ENCODE peak calls at places on chromosomes 12 and 14, in four cellular contexts. J, G, W and U are unnamed samples.

GRCh38 chr14:50038398-50039119 is 77.8 kb downstream of the VCPKMT start:
- DNase-seq in W (no peak), G (peak), J (peak), U (no peak)

GRCh38 chr14:102213984-102214658 is 74.4 kb downstream of the WDR20 start:
- DNase-seq in W (no peak), J (no peak), G (no peak), U (no peak)

GRCh38 chr14:99254391-99255009 is 17.5 kb downstream of the BCL11B start:
- DNase-seq in G (no peak), J (no peak), W (no peak), U (no peak)

GRCh38 chr12:92927436-92928116 is 1.5 kb downstream of the EEA1 start:
- DNase-seq in J (peak), G (no peak), W (no peak), U (peak)

GRCh38 chr14:91545946-91546716 is 36.0 kb upstream of the PPP4R3A start:
- DNase-seq in J (no peak), W (no peak), G (no peak), U (no peak)

GRCh38 chr14:99518441-99519346 is 37.5 kb downstream of the CCNK start:
- DNase-seq in G (no peak), W (peak), J (peak), U (no peak)

GRCh38 chr12:110531741-110532333 is 29.7 kb downstream of the RAD9B start:
- DNase-seq in G (no peak), W (no peak), J (peak), U (no peak)

GRCh38 chr12:127306604-127307215 is 960.3 kb upstream of the TMEM132C start:
- DNase-seq in W (no peak), J (no peak), G (no peak), U (no peak)

GRCh38 chr12:66279127-66279712 is 23.1 kb upstream of the HELB start:
- DNase-seq in W (no peak), J (peak), G (no peak), U (no peak)

GRCh38 chr14:51593397-51593796 is 58.3 kb upstream of the FRMD6 start:
- DNase-seq in J (peak), G (no peak), W (no peak), U (no peak)

GRCh38 chr12:29103539-29103974 is 45.5 kb upstream of the FAR2 start:
- DNase-seq in G (no peak), W (no peak), J (no peak), U (no peak)

GRCh38 chr14:100905166-100905565 is 1.6 kb upstream of the RTL1 start:
- DNase-seq in J (no peak), W (no peak), G (no peak), U (no peak)

GRCh38 chr12:130301577-130301976 is 36.1 kb upstream of the PIWIL1 start:
- DNase-seq in G (no peak), J (no peak), W (no peak), U (no peak)

GRCh38 chr12:123815968-123816367 is 53.9 kb downstream of the DNAH10 start:
- DNase-seq in J (no peak), W (no peak), G (no peak), U (no peak)

GRCh38 chr12:24496755-24497154 is 452.1 kb downstream of the BCAT1 start:
- DNase-seq in W (no peak), G (peak), J (peak), U (no peak)

GRCh38 chr14:36268957-36269734 is 51.3 kb downstream of the MBIP start:
- DNase-seq in W (no peak), G (no peak), J (no peak), U (peak)

GRCh38 chr12:24921251-24922038 is 27.5 kb downstream of the BCAT1 start:
- DNase-seq in W (no peak), J (no peak), G (no peak), U (no peak)

GRCh38 chr12:64797156-64797555 is 27.3 kb upstream of the TBC1D30 start:
- DNase-seq in G (no peak), J (no peak), W (no peak), U (no peak)

GRCh38 chr12:104507672-104508071 is 50.9 kb downstream of the CHST11 start:
- DNase-seq in W (no peak), G (no peak), J (no peak), U (no peak)

GRCh38 chr14:86654558-86655184 is 1124.7 kb downstream of the FLRT2 start:
- DNase-seq in J (peak), G (no peak), W (peak), U (peak)

GRCh38 chr14:22391908-22392307 is 197.1 kb downstream of the DAD1 start:
- DNase-seq in G (peak), J (peak), W (peak), U (peak)

GRCh38 chr12:68245071-68246021 is 8.1 kb downstream of the IL22 start:
- DNase-seq in W (no peak), J (peak), G (no peak), U (no peak)

GRCh38 chr14:69044296-69044695 is 65.2 kb upstream of the ACTN1 start:
- DNase-seq in G (no peak), J (no peak), W (no peak), U (no peak)

GRCh38 chr14:69042309-69043006 is 63.4 kb upstream of the ACTN1 start:
- DNase-seq in J (no peak), W (no peak), G (no peak), U (no peak)

GRCh38 chr14:69043007-69043444 is 63.9 kb upstream of the ACTN1 start:
- DNase-seq in W (peak), G (no peak), J (peak), U (no peak)

GRCh38 chr14:69044965-69045555 is 66.0 kb upstream of the ACTN1 start:
- DNase-seq in J (peak), W (no peak), G (no peak), U (no peak)

GRCh38 chr14:69043598-69044267 is 64.6 kb upstream of the ACTN1 start:
- DNase-seq in W (no peak), G (no peak), J (peak), U (no peak)
- H3K4me3 ChIP-seq in W (no peak), G (no peak), J (no peak), U (no peak)

DNA sequence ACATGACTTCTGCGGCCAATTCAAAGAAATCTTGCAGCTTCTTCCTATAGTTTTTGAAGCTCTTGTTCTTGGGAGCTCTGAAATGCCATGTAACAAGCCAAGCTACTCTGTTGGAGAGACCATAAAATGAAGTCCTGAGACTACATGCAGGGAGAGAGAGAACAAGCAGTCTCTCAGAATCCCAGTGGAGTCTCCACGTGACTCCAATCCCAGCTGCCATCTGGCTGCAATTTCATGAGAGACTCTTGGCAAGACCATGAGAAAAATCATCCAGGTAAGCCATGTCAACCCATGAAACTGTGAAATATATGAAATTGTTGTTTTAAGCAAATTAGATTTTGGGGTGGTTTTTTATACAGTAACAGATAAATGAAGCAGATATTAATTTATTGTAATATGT is 54.4 kb downstream of the KLRG1 start:
- DNase-seq in J (no peak), G (no peak), W (no peak), U (no peak)
- H3K4me3 ChIP-seq in J (no peak), G (no peak), W (no peak), U (no peak)

DNA sequence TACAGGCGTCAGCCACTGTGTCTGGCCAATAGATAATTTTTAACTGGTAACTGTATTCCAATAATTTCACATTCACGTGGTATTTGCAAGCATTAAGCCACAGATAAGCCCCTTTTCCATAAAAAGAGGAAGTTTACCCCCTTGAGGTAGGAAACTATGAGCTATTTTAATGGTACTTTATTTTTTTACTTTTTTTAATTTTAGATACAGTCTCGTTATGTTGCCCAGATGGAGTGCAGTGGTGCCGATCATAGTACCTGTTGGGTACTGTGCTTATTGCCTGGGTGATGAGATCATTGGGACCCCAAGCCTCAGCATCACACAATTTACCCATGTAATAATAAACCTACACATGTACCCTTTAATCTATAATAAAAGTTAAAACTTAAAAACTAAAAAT is 42.9 kb upstream of the AP4S1 start:
- DNase-seq in J (no peak), G (no peak), W (no peak), U (no peak)
- H3K4me3 ChIP-seq in J (no peak), G (no peak), W (no peak), U (no peak)

GRCh38 chr12:121520586-121521086 is 60.2 kb downstream of the KDM2B start:
- DNase-seq in W (no peak), G (no peak), J (no peak), U (no peak)
- H3K4me3 ChIP-seq in W (no peak), G (no peak), J (no peak), U (no peak)